ENCODE peak calls at places on chromosomes 2 and 18, in seven cellular contexts. E, Q, C, U, L, Z and X are unnamed samples.

GRCh38 chr2:180728928-180729559 is 251.4 kb upstream of the UBE2E3 start:
- DNase-seq in E (peak), Q (no peak), C (peak), U (no peak), L (no peak), Z (peak), X (peak)

GRCh38 chr2:218375212-218375611 is 6.9 kb upstream of the SLC11A1 start:
- DNase-seq in E (peak), Q (no peak), C (peak), U (no peak), L (no peak), Z (no peak), X (no peak)

GRCh38 chr2:73163522-73164367 is 38.6 kb upstream of the NOTO start:
- DNase-seq in E (peak), Q (peak), C (peak), U (peak), L (peak), Z (peak), X (peak)

GRCh38 chr2:60998628-60999545 is 18.6 kb upstream of the PEX13 start:
- DNase-seq in E (peak), Q (peak), C (peak), U (peak), L (no peak), Z (peak), X (peak)

GRCh38 chr18:34661464-34662087 is 48.5 kb upstream of the DTNA start:
- DNase-seq in E (peak), Q (peak), C (peak), U (peak), L (no peak), Z (peak), X (peak)

GRCh38 chr2:230902180-230902899 is 22.7 kb downstream of the GPR55 start:
- DNase-seq in E (peak), Q (peak), C (peak), U (peak), L (peak), Z (peak), X (peak)

GRCh38 chr2:6914829-6915228 is 2.4 kb upstream of the RNF144A start:
- DNase-seq in E (no peak), Q (no peak), C (peak), U (no peak), L (peak), Z (peak), X (no peak)

GRCh38 chr2:72533767-72534166 is 292.1 kb downstream of the EXOC6B start:
- DNase-seq in E (peak), Q (no peak), C (peak), U (no peak), L (no peak), Z (peak), X (no peak)

GRCh38 chr2:23452397-23452796 is 67.4 kb downstream of the KLHL29 start:
- DNase-seq in E (no peak), Q (no peak), C (no peak), U (no peak), L (no peak), Z (no peak), X (no peak)

GRCh38 chr2:241811209-241811951 is 2.4 kb downstream of the NEU4 start:
- DNase-seq in E (no peak), Q (no peak), C (no peak), U (no peak), L (no peak), Z (no peak), X (no peak)

GRCh38 chr2:43368483-43369385 is 142.3 kb upstream of the ZFP36L2 start:
- DNase-seq in E (peak), Q (no peak), C (peak), U (no peak), L (no peak), Z (no peak), X (no peak)

GRCh38 chr2:230564805-230565779 is 147.6 kb upstream of the CAB39 start:
- DNase-seq in E (peak), Q (no peak), C (no peak), U (no peak), L (no peak), Z (peak), X (no peak)

GRCh38 chr2:228875152-228875875 is 395.8 kb downstream of the PID1 start:
- DNase-seq in E (peak), Q (no peak), C (peak), U (no peak), L (no peak), Z (peak), X (peak)

GRCh38 chr2:205612661-205613060 is 69.6 kb upstream of the NRP2 start:
- DNase-seq in E (peak), Q (no peak), C (no peak), U (no peak), L (no peak), Z (no peak), X (no peak)

GRCh38 chr2:48080534-48081316 is 174.4 kb upstream of the FBXO11 start:
- DNase-seq in E (no peak), Q (no peak), C (no peak), U (peak), L (no peak), Z (no peak), X (no peak)

GRCh38 chr18:78601923-78602322 is 377.7 kb upstream of the SALL3 start:
- DNase-seq in E (no peak), Q (no peak), C (no peak), U (no peak), L (no peak), Z (no peak), X (no peak)

GRCh38 chr2:21097331-21097730 is 26.4 kb upstream of the TDRD15 start:
- DNase-seq in E (no peak), Q (peak), C (no peak), U (no peak), L (no peak), Z (no peak), X (no peak)

GRCh38 chr2:108412995-108413726 is 35.4 kb downstream of the SULT1C4 start:
- DNase-seq in E (peak), Q (peak), C (peak), U (no peak), L (no peak), Z (peak), X (peak)

GRCh38 chr2:12675352-12675795 is 41.4 kb upstream of the TRIB2 start:
- DNase-seq in E (peak), Q (no peak), C (peak), U (no peak), L (no peak), Z (peak), X (no peak)

GRCh38 chr18:55228707-55229106 is 269.4 kb upstream of the CCDC68 start:
- DNase-seq in E (no peak), Q (no peak), C (no peak), U (peak), L (no peak), Z (no peak), X (no peak)

GRCh38 chr2:165008916-165009315 is 53.6 kb upstream of the SLC38A11 start:
- DNase-seq in E (no peak), Q (no peak), C (peak), U (no peak), L (no peak), Z (no peak), X (no peak)

GRCh38 chr2:239534581-239535412 is 134.0 kb upstream of the HDAC4 start:
- DNase-seq in E (no peak), Q (no peak), C (no peak), U (no peak), L (no peak), Z (no peak), X (no peak)

GRCh38 chr2:28420717-28421116 is 28.1 kb downstream of the FOSL2 start:
- DNase-seq in E (no peak), Q (no peak), C (no peak), U (no peak), L (no peak), Z (no peak), X (no peak)

GRCh38 chr2:99682280-99683060 is 192.7 kb upstream of the REV1 start:
- DNase-seq in E (peak), Q (no peak), C (no peak), U (no peak), L (no peak), Z (no peak), X (peak)

GRCh38 chr18:23136326-23137092 is 1.2 kb downstream of the CABLES1 start:
- DNase-seq in E (peak), Q (no peak), C (no peak), U (peak), L (peak), Z (no peak), X (no peak)

GRCh38 chr2:54577035-54577434 is 120.9 kb downstream of the SPTBN1 start:
- DNase-seq in E (no peak), Q (peak), C (no peak), U (no peak), L (peak), Z (no peak), X (no peak)

GRCh38 chr2:129748653-129749052 is 230.8 kb upstream of the RAB6C start:
- DNase-seq in E (no peak), Q (peak), C (no peak), U (peak), L (no peak), Z (no peak), X (no peak)

GRCh38 chr2:108916397-108917077 is 72.5 kb downstream of the EDAR start:
- DNase-seq in E (no peak), Q (no peak), C (no peak), U (no peak), L (no peak), Z (no peak), X (no peak)

GRCh38 chr18:47858607-47859006 is 71.9 kb downstream of the SMAD2 start:
- DNase-seq in E (no peak), Q (no peak), C (no peak), U (no peak), L (no peak), Z (no peak), X (no peak)

GRCh38 chr2:89850881-89851582 is 1159.6 kb downstream of the RPIA start:
- DNase-seq in E (no peak), Q (no peak), C (no peak), U (no peak), L (no peak), Z (no peak), X (no peak)

GRCh38 chr2:186903183-186903582 is 54.2 kb upstream of the ZSWIM2 start:
- DNase-seq in E (peak), Q (no peak), C (peak), U (peak), L (no peak), Z (no peak), X (no peak)

GRCh38 chr2:128522829-128523228 is 204.2 kb upstream of the HS6ST1 start:
- DNase-seq in E (no peak), Q (no peak), C (no peak), U (no peak), L (no peak), Z (no peak), X (no peak)

GRCh38 chr2:205806126-205806905 is 124.0 kb downstream of the NRP2 start:
- DNase-seq in E (no peak), Q (peak), C (no peak), U (no peak), L (no peak), Z (no peak), X (no peak)

GRCh38 chr18:9898792-9899549 is 13.2 kb downstream of the TXNDC2 start:
- DNase-seq in E (peak), Q (peak), C (no peak), U (no peak), L (peak), Z (peak), X (no peak)

GRCh38 chr18:48410095-48410920 is 1.1 kb upstream of the ZBTB7C start:
- DNase-seq in E (peak), Q (peak), C (peak), U (peak), L (peak), Z (peak), X (peak)

GRCh38 chr2:65350714-65351113 is 81.7 kb downstream of the SPRED2 start:
- DNase-seq in E (no peak), Q (no peak), C (no peak), U (peak), L (no peak), Z (no peak), X (no peak)
- H3K4me3 ChIP-seq in E (no peak), Q (no peak), C (no peak), U (no peak), L (no peak), Z (no peak), X (no peak)

GRCh38 chr2:199484927-199485326 is 27.2 kb upstream of the SATB2 start:
- DNase-seq in E (no peak), Q (no peak), C (no peak), U (peak), L (no peak), Z (no peak), X (no peak)
- TF ChIP-seq CTCF in E (no peak), Q (peak), C (peak), U (peak), L (no peak), Z (peak), X (peak)

GRCh38 chr18:36692909-36693308 is 135.9 kb downstream of the TPGS2 start:
- DNase-seq in E (no peak), Q (no peak), C (peak), U (no peak), L (no peak), Z (peak), X (no peak)

GRCh38 chr18:36692331-36692730 is 136.5 kb downstream of the TPGS2 start:
- DNase-seq in E (no peak), Q (no peak), C (peak), U (no peak), L (no peak), Z (peak), X (peak)

GRCh38 chr18:36695806-36696205 is 133.0 kb downstream of the TPGS2 start:
- DNase-seq in E (no peak), Q (no peak), C (no peak), U (no peak), L (no peak), Z (no peak), X (no peak)

GRCh38 chr18:36697905-36698304 is 130.9 kb downstream of the TPGS2 start:
- DNase-seq in E (peak), Q (no peak), C (peak), U (no peak), L (no peak), Z (peak), X (peak)

GRCh38 chr18:36693931-36694661 is 134.7 kb downstream of the TPGS2 start:
- DNase-seq in E (no peak), Q (peak), C (peak), U (no peak), L (no peak), Z (peak), X (no peak)
- H3K4me3 ChIP-seq in E (no peak), Q (no peak), C (peak), U (no peak), L (no peak), Z (peak), X (peak)

DNA sequence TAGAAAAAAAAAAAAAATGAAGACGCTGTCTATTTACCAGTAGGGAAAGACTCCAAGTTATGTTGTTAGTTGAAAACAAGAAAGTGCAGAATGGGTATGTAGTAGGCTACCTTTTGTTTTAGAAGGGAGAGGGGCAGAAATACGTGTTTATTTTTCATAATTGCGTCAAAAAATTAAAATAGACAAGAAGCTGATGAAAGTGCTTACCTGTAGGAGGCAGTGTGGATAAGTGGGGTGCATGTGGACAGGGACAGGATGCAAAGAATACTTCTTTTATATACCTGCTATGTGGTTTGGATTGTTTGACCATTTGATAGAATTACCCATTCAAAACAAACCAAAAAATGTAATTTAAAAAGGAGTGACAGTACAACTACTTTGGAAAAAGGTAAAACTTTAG is 3.0 kb upstream of the GCG start:
- DNase-seq in E (no peak), Q (no peak), C (no peak), U (no peak), L (no peak), Z (no peak), X (no peak)
- TF ChIP-seq CTCF in E (no peak), Q (no peak), C (peak), U (peak), L (no peak), Z (no peak), X (no peak)

GRCh38 chr2:134191835-134192234 is 62.0 kb upstream of the MGAT5 start:
- DNase-seq in E (no peak), Q (no peak), C (no peak), U (no peak), L (no peak), Z (no peak), X (no peak)
- H3K4me3 ChIP-seq in E (no peak), Q (no peak), C (no peak), U (no peak), L (no peak), Z (no peak), X (no peak)

GRCh38 chr18:33169218-33169617 is 271.3 kb downstream of the CCDC178 start:
- DNase-seq in E (no peak), Q (no peak), C (no peak), U (no peak), L (no peak), Z (no peak), X (no peak)
- TF ChIP-seq CTCF in E (no peak), Q (no peak), C (no peak), U (no peak), L (no peak), Z (no peak), X (no peak)